ENCODE peak calls at places on chromosome 21, in five cellular contexts. X, U, A, L and G are unnamed samples.
A peak's percentile ranks its signal among the peaks of the same experiment; 100 is the strongest.

GRCh38 chr21:21401444-21401843 is 403.2 kb downstream of the NCAM2 start:
- DNase-seq in L (no peak), A (no peak), U (no peak), X (no peak), G (no peak)

GRCh38 chr21:36429672-36430546 is 44.7 kb downstream of the CHAF1B start:
- DNase-seq in X (peak; percentile 64), A (peak; percentile 100), L (peak; percentile 97), U (peak; percentile 99), G (peak; percentile 23)

GRCh38 chr21:18810136-18810535 is 406.6 kb upstream of the TMPRSS15 start:
- DNase-seq in L (no peak), A (no peak), X (no peak), U (peak; percentile 3), G (no peak)

GRCh38 chr21:41247561-41247968 is 69.0 kb upstream of the FAM3B start:
- DNase-seq in X (no peak), U (peak; percentile 72), A (no peak), L (no peak), G (no peak)

GRCh38 chr21:42252778-42253340 is 33.9 kb downstream of the ABCG1 start:
- DNase-seq in A (no peak), L (no peak), X (no peak), U (no peak), G (no peak)

GRCh38 chr21:41772351-41773080 is 5.7 kb upstream of the RIPK4 start:
- DNase-seq in U (no peak), X (no peak), A (no peak), L (no peak), G (no peak)

GRCh38 chr21:31335957-31336738 is 7.9 kb downstream of the TIAM1 start:
- DNase-seq in X (no peak), U (peak; percentile 84), L (peak; percentile 91), A (peak; percentile 97), G (no peak)

GRCh38 chr21:41761211-41762181 is 5.4 kb downstream of the RIPK4 start:
- DNase-seq in A (peak; percentile 25), L (peak; percentile 72), X (peak; percentile 54), U (peak; percentile 27), G (no peak)

GRCh38 chr21:35048706-35049617 is at the start of gene RUNX1:
- DNase-seq in U (peak; percentile 53), L (peak; percentile 40), X (no peak), A (peak; percentile 100), G (peak; percentile 92)

GRCh38 chr21:20971296-20971921 is 26.8 kb upstream of the NCAM2 start:
- DNase-seq in X (peak; percentile 33), A (peak; percentile 27), L (peak; percentile 24), U (peak; percentile 69), G (peak; percentile 48)

GRCh38 chr21:45740491-45741357 is 97.2 kb downstream of the PCBP3 start:
- DNase-seq in U (no peak), X (no peak), L (no peak), A (no peak), G (no peak)

GRCh38 chr21:25963186-25963585 is 207.4 kb downstream of the APP start:
- DNase-seq in U (peak; percentile 60), A (peak; percentile 40), L (peak; percentile 10), X (no peak), G (no peak)

GRCh38 chr21:26368591-26368990 is 198.0 kb upstream of the APP start:
- DNase-seq in L (no peak), X (no peak), A (no peak), U (no peak), G (no peak)

GRCh38 chr21:31875424-31876097 is 2.7 kb downstream of the HUNK start:
- DNase-seq in L (peak; percentile 48), U (no peak), X (no peak), A (no peak), G (no peak)

GRCh38 chr21:36150192-36150711 is 6.4 kb upstream of the DOP1B start:
- DNase-seq in L (peak; percentile 62), U (peak; percentile 48), X (peak; percentile 38), A (peak; percentile 44), G (peak; percentile 33)

GRCh38 chr21:14863745-14864210 is 201.0 kb downstream of the NRIP1 start:
- DNase-seq in L (no peak), X (no peak), U (peak; percentile 47), A (no peak), G (no peak)

GRCh38 chr21:10272216-10272615 is 249.2 kb upstream of the TPTE start:
- DNase-seq in L (no peak), A (no peak), X (no peak), U (peak; percentile 7), G (no peak)

GRCh38 chr21:42165901-42166300 is 53.0 kb upstream of the ABCG1 start:
- DNase-seq in X (no peak), L (no peak), U (no peak), A (no peak), G (no peak)

GRCh38 chr21:42560517-42561179 is 47.0 kb downstream of the SLC37A1 start:
- DNase-seq in X (no peak), U (no peak), A (no peak), L (no peak), G (no peak)

GRCh38 chr21:38487906-38488639 is 10.2 kb downstream of the ERG start:
- DNase-seq in L (no peak), X (no peak), A (no peak), U (no peak), G (no peak)